ENCODE peak calls at places on chromosomes 16 and 17, in nine cellular contexts. G is pancreas, C is HepG2, D is IMR-90, F is cardiac muscle cell, P is H1, M is Peyer's patch, Z is endothelial cell of umbilical vein, U is bronchial epithelial cell. Y is an unnamed sample.

GRCh38 chr17:1360975-1361374 is 39.0 kb downstream of the YWHAE start:
- DNase-seq in D (no peak), F (no peak), C (no peak), U (no peak), M (peak; percentile 49), G (no peak), Z (no peak), P (no peak), Y (no peak)

GRCh38 chr16:85717393-85718152 is 28.8 kb upstream of the GINS2 start:
- DNase-seq in D (peak; percentile 47), U (no peak), G (peak; percentile 87), M (peak; percentile 86), F (peak; percentile 87), Z (peak; percentile 57), C (peak; percentile 60), P (no peak), Y (peak; percentile 86)

GRCh38 chr17:81574643-81574956 is 22.4 kb upstream of the FAAP100 start:
- DNase-seq in D (no peak), F (no peak), C (no peak), P (no peak), Z (no peak), M (no peak), G (peak; percentile 16), U (no peak), Y (no peak)

GRCh38 chr16:28621756-28622155 is 11.9 kb upstream of the SULT1A1 start:
- DNase-seq in F (no peak), P (no peak), D (no peak), Z (no peak), U (no peak), M (no peak), C (no peak), G (no peak), Y (no peak)

GRCh38 chr17:4607773-4608187 is 23.5 kb downstream of the SMTNL2 start:
- DNase-seq in Z (peak; percentile 66), F (peak; percentile 67), C (no peak), M (peak; percentile 74), P (no peak), U (no peak), G (no peak), D (peak; percentile 49), Y (peak; percentile 81)

GRCh38 chr16:68642047-68642435 is 3.1 kb upstream of the CDH3 start:
- DNase-seq in D (no peak), M (no peak), U (no peak), C (no peak), F (no peak), P (no peak), Z (no peak), G (no peak), Y (no peak)

GRCh38 chr16:88526906-88527185 is 43.4 kb upstream of the ZC3H18 start:
- DNase-seq in M (no peak), F (no peak), C (no peak), P (no peak), Z (peak; percentile 16), G (peak; percentile 69), U (no peak), D (no peak), Y (no peak)

GRCh38 chr16:28878083-28878926 is at the start of gene ATP2A1:
- DNase-seq in Z (no peak), P (no peak), D (no peak), F (no peak), G (no peak), C (no peak), M (no peak), U (no peak), Y (no peak)

GRCh38 chr16:88505405-88506082 is 52.5 kb downstream of the ZFPM1 start:
- DNase-seq in M (peak; percentile 92), F (peak; percentile 64), G (peak; percentile 97), P (no peak), D (no peak), C (peak; percentile 79), Z (no peak), U (peak; percentile 34), Y (no peak)

GRCh38 chr17:44768505-44769142 is 9.8 kb downstream of the ADAM11 start:
- DNase-seq in C (no peak), F (no peak), U (no peak), Z (no peak), G (no peak), P (no peak), M (no peak), D (no peak), Y (no peak)

GRCh38 chr17:31462261-31462660 is 70.8 kb downstream of the RAB11FIP4 start:
- DNase-seq in D (peak; percentile 12), U (no peak), Z (no peak), P (no peak), C (no peak), G (peak; percentile 1), M (no peak), F (no peak), Y (no peak)

GRCh38 chr17:8629371-8630226 is 926 bp downstream of the MYH10 start:
- DNase-seq in U (peak; percentile 12), G (peak; percentile 76), C (no peak), D (no peak), F (peak; percentile 66), Z (peak; percentile 36), P (no peak), M (no peak), Y (peak; percentile 88)

GRCh38 chr17:10073905-10074304 is 124.5 kb downstream of the GAS7 start:
- DNase-seq in U (no peak), Z (no peak), C (no peak), P (no peak), F (no peak), G (no peak), M (no peak), D (no peak), Y (no peak)

GRCh38 chr16:22337045-22337444 is 37.4 kb downstream of the CDR2 start:
- DNase-seq in G (no peak), M (no peak), U (no peak), D (no peak), F (no peak), P (no peak), C (no peak), Z (no peak), Y (no peak)

GRCh38 chr16:22336581-22336980 is 37.8 kb downstream of the CDR2 start:
- DNase-seq in D (no peak), P (no peak), F (no peak), M (no peak), C (no peak), G (no peak), U (no peak), Z (no peak), Y (no peak)

GRCh38 chr16:22335668-22336246 is 38.5 kb downstream of the POLR3E start:
- DNase-seq in Z (no peak), F (no peak), G (no peak), P (no peak), C (no peak), D (no peak), U (no peak), M (no peak), Y (no peak)

GRCh38 chr16:22330326-22330725 is 33.1 kb downstream of the POLR3E start:
- DNase-seq in U (no peak), M (no peak), Z (no peak), F (no peak), P (no peak), D (no peak), G (no peak), C (no peak), Y (no peak)

GRCh38 chr16:22333457-22333994 is 36.3 kb downstream of the POLR3E start:
- DNase-seq in G (no peak), F (no peak), Z (no peak), P (no peak), D (no peak), U (no peak), M (no peak), C (no peak), Y (no peak)
- H3K36me3 ChIP-seq in G (peaks cover 36% of the 10 kb centered on the region), F (peaks cover 13% of the 10 kb centered on the region), Z (peaks cover 21% of the 10 kb centered on the region), P (peaks cover 60% of the 10 kb centered on the region), D (peaks cover 43% of the 10 kb centered on the region), U (peaks cover 13% of the 10 kb centered on the region), M (peaks cover 55% of the 10 kb centered on the region), C (peaks cover 78% of the 10 kb centered on the region), Y (peaks cover 20% of the 10 kb centered on the region)

GRCh38 chr17:40561871-40562611 is 3.2 kb downstream of the CCR7 start:
- DNase-seq in C (no peak), D (no peak), F (no peak), U (no peak), P (no peak), Z (no peak), M (no peak), G (peak; percentile 19), Y (peak; percentile 46)
- TF ChIP-seq CTCF in C (no peak), D (peak; percentile 22), F (peak; percentile 30), U (peak; percentile 17), P (no peak), Z (peak; percentile 27), M (peak; percentile 19), G (no peak), Y (no peak)

GRCh38 chr17:75060434-75061054 is 13.5 kb downstream of the KCTD2 start:
- DNase-seq in P (no peak), G (peak; percentile 26), U (no peak), Z (no peak), C (no peak), F (no peak), M (no peak), D (no peak), Y (no peak)
- H3K36me3 ChIP-seq in P (peaks cover 67% of the 10 kb centered on the region), G (peaks cover 30% of the 10 kb centered on the region), U (peaks cover 15% of the 10 kb centered on the region), Z (peaks cover 29% of the 10 kb centered on the region), C (peaks cover 61% of the 10 kb centered on the region), F (peaks cover 31% of the 10 kb centered on the region), M (peaks cover 75% of the 10 kb centered on the region), D (peaks cover 50% of the 10 kb centered on the region), Y (peaks cover 50% of the 10 kb centered on the region)

GRCh38 chr17:71423871-71424546 is 696.8 kb upstream of the SOX9 start:
- DNase-seq in U (peak; percentile 99), P (no peak), M (no peak), G (no peak), F (no peak), C (no peak), Z (no peak), D (peak; percentile 76), Y (no peak)
- TF ChIP-seq CTCF in U (no peak), P (no peak), M (no peak), G (no peak), F (no peak), C (no peak), Z (no peak), D (no peak), Y (no peak)

DNA sequence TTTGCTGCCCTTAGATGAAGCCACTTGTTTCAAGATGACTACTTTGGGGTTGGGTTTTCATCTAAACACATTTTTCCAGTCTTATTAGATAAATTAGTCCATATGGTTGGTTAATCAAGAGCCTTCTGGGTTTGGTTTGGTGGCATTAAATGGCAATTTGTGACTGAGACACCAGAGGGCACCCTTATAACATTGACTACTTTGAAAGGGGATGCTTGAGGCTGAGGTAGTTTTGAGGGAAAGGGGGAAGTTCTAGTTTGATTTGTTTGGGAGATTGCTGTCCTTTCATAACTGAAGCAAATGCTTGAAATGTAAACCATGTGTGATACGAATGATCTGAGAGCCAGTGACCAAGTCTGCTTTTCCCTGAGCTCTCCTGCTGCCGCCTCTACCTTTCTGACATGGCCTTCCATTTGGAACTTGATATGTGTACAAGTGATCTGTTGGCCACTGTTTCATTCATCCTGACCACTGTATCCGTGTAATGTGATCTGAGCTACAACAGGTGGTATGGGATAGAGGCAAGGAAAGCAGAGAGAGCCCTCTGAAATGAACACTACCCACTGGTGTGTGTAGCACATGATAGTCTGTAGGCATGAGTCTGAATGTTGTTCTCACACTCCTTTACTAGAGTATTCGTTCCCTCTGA is 5.8 kb upstream of the RARA start:
- DNase-seq in P (no peak), C (peak; percentile 64), F (no peak), Z (peak; percentile 85), G (no peak), D (peak; percentile 82), M (peak; percentile 84), U (peak; percentile 63), Y (no peak)
- H3K36me3 ChIP-seq in P (peaks cover 61% of the 10 kb centered on the region), C (peaks cover 46% of the 10 kb centered on the region), F (no peaks in the 10 kb centered on the region), Z (no peaks in the 10 kb centered on the region), G (no peaks in the 10 kb centered on the region), D (no peaks in the 10 kb centered on the region), M (no peaks in the 10 kb centered on the region), U (no peaks in the 10 kb centered on the region), Y (no peaks in the 10 kb centered on the region)

Y was measured in kidney.